ENCODE peak calls at places on chromosomes 16 and 17, in four cellular contexts. L, Z, U and F are unnamed samples.

GRCh38 chr16:3938843-3939624 is 58.5 kb upstream of the CREBBP start:
- DNase-seq in Z (peak), U (peak), L (peak), F (peak)

GRCh38 chr17:45820052-45820780 is 24.5 kb upstream of the SPPL2C start:
- DNase-seq in Z (no peak), L (no peak), U (no peak), F (no peak)

GRCh38 chr17:73469311-73469710 is 157.5 kb upstream of the CDC42EP4 start:
- DNase-seq in L (no peak), U (no peak), Z (no peak), F (no peak)

GRCh38 chr17:67931227-67931626 is 65.0 kb downstream of the C17orf58 start:
- DNase-seq in Z (no peak), U (no peak), L (no peak), F (no peak)

GRCh38 chr16:56643080-56643778 is 4.8 kb downstream of the MT1A start:
- DNase-seq in U (peak), Z (peak), L (peak), F (peak)

GRCh38 chr17:62652251-62653001 is 25.0 kb downstream of the MRC2 start:
- DNase-seq in U (peak), L (peak), Z (peak), F (peak)

GRCh38 chr17:72116692-72117469 is 3.9 kb upstream of the SOX9 start:
- DNase-seq in U (peak), L (no peak), Z (no peak), F (no peak)

GRCh38 chr17:51056813-51057510 is 63.7 kb downstream of the SPAG9 start:
- DNase-seq in U (peak), Z (peak), L (peak), F (peak)

GRCh38 chr17:73293031-73293430 is 18.8 kb downstream of the CDC42EP4 start:
- DNase-seq in L (peak), Z (peak), U (no peak), F (no peak)

GRCh38 chr16:9408297-9408696 is 316.9 kb downstream of the HAPSTR1 start:
- DNase-seq in L (no peak), U (no peak), Z (no peak), F (no peak)

GRCh38 chr16:8962393-8963009 is 1.2 kb downstream of the USP7 start:
- DNase-seq in Z (peak), U (peak), L (peak), F (peak)

GRCh38 chr17:43125967-43126910 is 1.1 kb upstream of the BRCA1 start:
- DNase-seq in U (peak), L (no peak), Z (no peak), F (no peak)

GRCh38 chr16:82070656-82071369 is 35.8 kb downstream of the HSD17B2 start:
- DNase-seq in Z (peak), L (peak), U (no peak), F (no peak)

GRCh38 chr16:79698341-79698753 is 97.8 kb upstream of the MAF start:
- DNase-seq in L (no peak), Z (no peak), U (no peak), F (no peak)

GRCh38 chr16:31363721-31364120 is 8.7 kb downstream of the ITGAX start:
- DNase-seq in Z (no peak), U (no peak), L (no peak), F (no peak)

GRCh38 chr16:51592013-51592501 is 441.0 kb upstream of the SALL1 start:
- DNase-seq in U (peak), Z (no peak), L (no peak), F (no peak)

GRCh38 chr16:73058221-73058615 is 10.3 kb upstream of the ZFHX3 start:
- DNase-seq in U (peak), L (peak), Z (no peak), F (peak)

GRCh38 chr17:71849783-71850768 is 270.7 kb upstream of the SOX9 start:
- DNase-seq in U (no peak), L (no peak), Z (no peak), F (no peak)

GRCh38 chr17:58504826-58505351 is 9.5 kb downstream of the MTMR4 start:
- DNase-seq in L (no peak), U (no peak), Z (no peak), F (no peak)

GRCh38 chr17:40419559-40420331 is 2.0 kb upstream of the TOP2A start:
- DNase-seq in Z (no peak), L (no peak), U (no peak), F (no peak)

GRCh38 chr17:36183001-36183810 is 6.8 kb upstream of the TBC1D3B start:
- DNase-seq in L (peak), Z (peak), U (peak), F (no peak)

GRCh38 chr16:58155839-58156238 is 26.7 kb upstream of the CFAP20 start:
- DNase-seq in U (no peak), Z (no peak), L (no peak), F (no peak)

GRCh38 chr16:5928476-5929055 is 831.0 kb upstream of the EEF2KMT start:
- DNase-seq in Z (no peak), U (peak), L (no peak), F (no peak)

GRCh38 chr17:17125136-17126084 is 80.7 kb downstream of the PLD6 start:
- DNase-seq in L (no peak), U (no peak), Z (no peak), F (no peak)

GRCh38 chr16:58022601-58023371 is 2.8 kb upstream of the MMP15 start:
- DNase-seq in U (peak), L (no peak), Z (peak), F (no peak)

GRCh38 chr16:71746442-71747046 is 22.0 kb upstream of the PHLPP2 start:
- DNase-seq in U (peak), L (peak), Z (peak), F (peak)

GRCh38 chr17:72465191-72466024 is 344.6 kb downstream of the SOX9 start:
- DNase-seq in U (no peak), Z (peak), L (peak), F (no peak)

GRCh38 chr16:11587643-11588247 is 1.0 kb upstream of the LITAF start:
- DNase-seq in Z (no peak), U (peak), L (no peak), F (no peak)

GRCh38 chr16:88454315-88455057 is 1.4 kb downstream of the ZFPM1 start:
- DNase-seq in Z (peak), L (peak), U (peak), F (peak)

GRCh38 chr16:27110524-27110896 is 43.8 kb downstream of the C16orf82 start:
- DNase-seq in Z (no peak), U (no peak), L (no peak), F (no peak)

DNA sequence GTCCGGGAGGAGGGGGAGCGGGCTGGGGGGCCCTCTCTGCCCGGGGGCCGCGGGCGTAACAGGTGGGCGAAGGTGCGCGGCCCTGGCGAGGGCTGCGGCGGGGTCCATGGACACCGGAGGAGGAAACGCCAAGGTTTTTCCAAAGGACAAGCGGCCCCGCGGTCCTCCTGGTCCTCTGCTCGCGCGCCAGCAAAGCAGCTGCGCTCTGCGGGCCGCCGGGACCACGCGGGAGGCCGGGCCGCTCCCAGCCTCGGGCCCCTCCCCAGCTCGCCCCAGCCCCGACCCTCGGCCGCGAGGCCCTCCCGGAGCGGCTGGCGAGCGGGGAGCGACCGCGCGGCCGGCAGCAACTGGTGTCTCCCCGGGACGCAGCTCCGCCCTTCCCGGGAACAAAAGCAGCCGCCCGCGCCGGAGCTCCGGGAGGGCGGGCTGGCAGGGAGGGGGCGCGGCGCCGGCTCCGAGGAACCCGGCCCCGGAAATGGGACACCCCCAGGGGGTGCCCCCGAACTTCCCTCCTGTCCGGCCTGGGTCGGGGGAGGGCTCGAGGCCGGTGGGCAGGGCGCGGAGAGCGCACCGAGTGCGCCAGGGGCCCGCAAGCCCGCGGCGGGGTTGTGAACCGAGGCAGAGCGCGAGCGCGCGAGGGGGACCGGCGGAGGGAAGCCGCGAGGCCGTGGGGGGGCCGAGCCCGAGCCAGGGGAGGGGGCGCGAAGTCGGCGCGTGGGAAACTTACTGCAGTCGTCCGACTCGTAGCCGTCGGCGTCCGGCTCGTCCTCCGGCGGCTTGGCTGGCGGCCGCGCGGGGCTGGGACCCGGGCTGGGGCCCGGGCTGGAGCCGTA is 854 bp downstream of the DOC2B start:
- DNase-seq in Z (no peak), U (peak), L (no peak), F (no peak)
- TF ChIP-seq EZH2 in Z (no peak), U (peak), L (no peak), F (no peak)

DNA sequence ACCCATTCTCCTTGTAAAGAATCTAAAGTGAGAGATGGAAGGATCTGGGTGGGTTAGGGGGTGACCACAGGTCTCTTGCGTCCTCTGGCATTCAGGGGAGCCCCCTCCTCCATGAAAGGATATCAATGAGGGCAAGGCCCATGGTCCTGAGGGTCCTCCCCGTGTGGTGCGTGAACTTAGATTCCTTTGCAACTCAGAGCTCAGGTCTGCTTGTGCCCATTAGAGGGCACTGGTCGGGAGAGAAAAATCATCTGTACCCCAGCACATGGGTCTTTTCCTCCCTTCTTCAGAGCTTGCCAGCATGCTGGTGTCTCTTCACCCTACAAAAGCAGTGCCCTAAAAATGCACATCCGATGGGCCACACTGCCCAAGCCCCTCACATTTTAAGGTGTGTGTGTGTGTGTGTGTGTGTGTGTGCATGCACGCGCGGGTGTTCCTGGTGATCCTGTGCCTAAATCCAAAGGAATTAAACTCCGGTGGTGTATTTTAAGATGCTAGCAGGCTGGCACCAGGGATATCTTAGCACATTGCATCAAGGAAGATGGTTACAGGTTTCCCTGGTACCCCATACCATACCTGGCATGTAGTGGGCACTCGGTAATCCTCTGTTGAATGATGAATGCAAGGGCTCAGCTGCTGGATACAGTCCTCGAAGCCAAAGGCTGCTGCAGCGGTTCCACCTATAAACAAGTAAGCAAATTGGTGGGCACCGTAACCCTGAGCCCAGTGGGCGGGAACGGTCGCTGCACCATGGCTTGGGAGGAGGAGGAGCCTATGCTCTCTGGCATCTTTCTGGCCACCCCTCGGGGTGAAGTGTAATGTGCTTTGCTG is 4.7 kb downstream of the C1QTNF1 start:
- DNase-seq in L (no peak), U (no peak), Z (no peak), F (no peak)
- TF ChIP-seq EZH2 in L (no peak), U (no peak), Z (no peak), F (no peak)

GRCh38 chr17:14866266-14866665 is 398.9 kb downstream of the PMP22 start:
- DNase-seq in L (no peak), Z (no peak), U (no peak), F (no peak)
- TF ChIP-seq EZH2 in L (no peak), Z (no peak), U (no peak), F (no peak)

DNA sequence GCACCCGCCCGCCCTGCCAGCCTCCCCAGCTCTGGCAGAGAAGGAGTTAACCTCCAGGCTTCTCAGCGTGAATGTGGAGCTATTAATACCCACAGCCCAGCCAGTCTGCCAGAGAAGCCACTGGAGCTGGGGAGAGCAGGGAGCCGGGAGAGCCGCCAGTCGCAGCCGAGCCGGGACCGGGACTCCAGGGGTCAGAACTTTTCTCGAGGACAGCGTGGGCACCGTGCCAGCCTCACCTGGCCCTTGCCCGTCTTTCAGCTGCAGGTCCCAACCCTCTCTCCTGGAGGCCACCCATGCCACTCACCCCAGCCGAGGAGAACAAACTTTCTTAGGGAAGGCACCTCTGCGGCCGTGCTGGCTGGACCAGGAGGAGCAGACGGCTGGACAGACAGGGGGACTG is 33.8 kb upstream of the SBK1 start:
- DNase-seq in L (peak), Z (no peak), U (peak), F (no peak)
- TF ChIP-seq EZH2 in L (no peak), Z (no peak), U (no peak), F (no peak)

GRCh38 chr17:79678856-79679255 is 51.9 kb upstream of the ENPP7 start:
- DNase-seq in Z (no peak), L (no peak), U (no peak), F (no peak)

GRCh38 chr17:79681101-79681621 is 49.6 kb upstream of the ENPP7 start:
- DNase-seq in Z (no peak), L (no peak), U (no peak), F (no peak)

GRCh38 chr17:79678091-79678731 is 52.5 kb upstream of the ENPP7 start:
- DNase-seq in L (no peak), Z (no peak), U (no peak), F (no peak)

GRCh38 chr17:79680381-79680780 is 50.4 kb upstream of the ENPP7 start:
- DNase-seq in Z (no peak), U (no peak), L (no peak), F (no peak)

GRCh38 chr17:79679631-79680340 is 51.0 kb upstream of the ENPP7 start:
- DNase-seq in L (no peak), U (no peak), Z (no peak), F (no peak)
- TF ChIP-seq EZH2 in L (no peak), U (no peak), Z (no peak), F (no peak)

DNA sequence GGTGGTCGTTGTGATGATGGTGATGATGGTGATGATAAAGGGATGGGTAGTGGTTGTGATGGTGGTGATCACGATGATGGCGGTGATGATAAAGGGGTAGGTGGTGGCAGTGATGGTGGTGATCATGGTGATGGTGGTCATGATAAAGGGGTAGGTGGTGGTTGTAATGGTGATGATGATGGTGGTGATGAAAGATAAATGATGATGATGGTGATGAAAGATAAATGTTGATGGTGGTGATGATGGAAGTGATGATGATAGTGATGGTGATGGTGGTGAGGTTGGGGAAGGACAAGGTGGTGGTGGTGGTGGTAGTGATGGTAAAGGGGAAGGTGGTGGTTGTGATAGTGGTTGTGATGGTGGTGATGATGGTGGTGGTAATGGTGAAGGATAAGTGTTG is 13.9 kb downstream of the CDH5 start:
- DNase-seq in U (no peak), Z (no peak), L (no peak), F (no peak)
- TF ChIP-seq EZH2 in U (no peak), Z (no peak), L (no peak), F (no peak)

GRCh38 chr17:57045868-57046671 is 39.0 kb upstream of the AKAP1 start:
- DNase-seq in L (no peak), Z (no peak), U (peak), F (no peak)
- TF ChIP-seq EZH2 in L (no peak), Z (no peak), U (no peak), F (no peak)

GRCh38 chr17:79609175-79609589 is 1.7 kb downstream of the RBFOX3 start:
- DNase-seq in U (peak), L (no peak), Z (no peak), F (no peak)

GRCh38 chr17:79607941-79608728 is 2.7 kb downstream of the RBFOX3 start:
- DNase-seq in Z (peak), U (peak), L (no peak), F (peak)

GRCh38 chr17:79610151-79610645 is 653 bp downstream of the RBFOX3 start:
- DNase-seq in U (no peak), L (no peak), Z (no peak), F (no peak)

GRCh38 chr17:79608729-79609039 is 2.2 kb downstream of the RBFOX3 start:
- DNase-seq in Z (no peak), U (no peak), L (no peak), F (no peak)

DNA sequence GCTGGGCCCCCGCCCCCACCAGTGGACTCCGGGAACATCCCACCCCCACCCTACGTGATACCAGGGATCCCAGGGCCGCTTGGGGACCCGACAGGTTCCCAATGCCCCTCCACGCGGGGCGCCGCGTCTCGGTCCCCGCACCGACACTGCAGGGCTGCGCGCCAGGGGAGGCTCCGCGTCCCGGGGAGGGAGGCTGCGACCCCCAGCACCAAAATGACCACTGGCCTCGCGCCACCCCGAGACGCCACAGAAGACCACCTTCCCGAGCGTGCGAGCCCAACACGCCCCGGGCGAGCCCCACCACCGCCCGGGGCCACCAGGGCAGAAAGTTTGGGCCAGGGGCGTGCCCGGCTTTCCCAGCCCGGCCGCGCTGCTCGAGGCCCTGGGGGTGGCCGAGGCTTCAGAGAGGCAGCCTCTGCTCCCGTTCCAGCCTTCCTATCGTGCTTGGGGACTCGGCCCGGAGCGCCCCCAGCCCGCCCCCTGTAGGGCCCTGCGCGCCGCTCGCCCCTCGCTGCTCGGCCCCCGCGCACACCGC is 1.2 kb downstream of the RBFOX3 start:
- DNase-seq in L (no peak), U (peak), Z (no peak), F (no peak)
- TF ChIP-seq EZH2 in L (no peak), U (no peak), Z (no peak), F (no peak)

DNA sequence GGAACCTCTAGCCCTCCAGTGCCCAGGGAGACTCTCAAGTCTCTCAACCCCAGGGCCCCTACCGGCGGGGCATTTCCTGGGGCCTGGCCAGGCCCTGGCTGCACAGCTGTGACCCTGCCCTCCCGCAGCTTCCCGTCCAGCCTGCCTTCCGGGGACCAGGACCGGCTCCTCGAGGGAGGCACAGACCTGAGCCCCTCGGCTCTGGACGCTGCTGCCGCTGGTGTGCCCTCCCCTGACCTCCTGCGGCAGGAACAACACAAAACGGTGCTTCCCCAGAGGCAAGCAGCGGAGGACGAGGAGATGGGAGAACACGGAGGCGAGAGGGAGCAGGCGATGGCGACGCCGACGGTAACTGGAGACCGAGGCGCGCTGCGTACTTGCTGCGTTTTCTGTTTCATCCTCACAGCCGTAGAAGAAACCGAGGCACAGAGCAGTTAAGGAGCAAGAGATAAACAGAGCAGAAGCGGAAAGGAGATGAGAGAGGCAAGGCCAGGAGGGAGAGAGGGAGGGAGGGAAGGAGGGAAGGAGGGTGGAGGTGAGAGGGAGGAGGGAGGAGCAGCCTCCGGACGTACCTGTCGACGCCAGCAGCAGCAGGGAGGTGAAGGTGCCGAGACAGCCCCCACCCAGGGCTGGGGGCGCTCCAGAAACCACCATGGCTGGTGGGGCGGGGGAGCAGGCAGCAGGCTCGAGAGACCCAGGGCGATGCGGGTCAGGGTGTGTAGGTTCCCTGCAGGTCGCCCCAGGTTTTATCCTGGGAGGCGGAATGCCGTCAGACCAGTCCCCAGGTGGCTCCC is at the start of gene PRSS22:
- DNase-seq in L (peak), U (peak), Z (peak), F (no peak)
- TF ChIP-seq EZH2 in L (no peak), U (no peak), Z (no peak), F (no peak)

GRCh38 chr17:2057714-2058520 is 3.0 kb downstream of the HIC1 start:
- DNase-seq in Z (no peak), L (no peak), U (peak), F (no peak)
- TF ChIP-seq EZH2 in Z (no peak), L (no peak), U (peak), F (no peak)